ENCODE peak calls at places on chromosomes 16 and 17, in six cellular contexts. P is IMR-90, M is mesendoderm, R is trophoblast cell, D is mesenchymal stem cell, S is H1. H is an unnamed sample.

GRCh38 chr17:74776044-74776962 is at the start of gene NAT9:
- DNase-seq in P (peak), M (peak), S (peak), R (peak), D (peak), H (peak)

GRCh38 chr16:8866884-8867482 is 1.8 kb downstream of the CARHSP1 start:
- DNase-seq in S (no peak), R (no peak), P (no peak), D (peak), M (no peak), H (no peak)

GRCh38 chr16:80671281-80671849 is 130.6 kb downstream of the DYNLRB2 start:
- DNase-seq in P (no peak), M (no peak), R (no peak), D (no peak), S (no peak), H (no peak)

GRCh38 chr17:78817123-78817522 is 23.5 kb downstream of the USP36 start:
- DNase-seq in D (no peak), S (no peak), R (no peak), M (no peak), P (no peak), H (no peak)

GRCh38 chr17:40345161-40346034 is 19.1 kb downstream of the GJD3 start:
- DNase-seq in S (no peak), P (peak), D (peak), R (peak), M (peak), H (peak)

GRCh38 chr16:1826691-1827573 is at the start of the genes FAHD1 and HAGH:
- DNase-seq in P (peak), S (peak), R (peak), M (peak), D (peak), H (peak)

GRCh38 chr16:1610071-1610840 is 1.6 kb downstream of the IFT140 start:
- DNase-seq in M (peak), P (peak), S (peak), D (peak), R (peak), H (peak)

GRCh38 chr16:1493746-1494094 is 560 bp downstream of the TELO2 start:
- DNase-seq in R (peak), P (no peak), M (peak), S (no peak), D (peak), H (no peak)

GRCh38 chr17:1590031-1590746 is 27.6 kb upstream of the PITPNA start:
- DNase-seq in S (no peak), R (peak), M (peak), P (peak), D (peak), H (no peak)

GRCh38 chr17:68775338-68775737 is 174.2 kb upstream of the FAM20A start:
- DNase-seq in R (no peak), S (no peak), D (peak), P (no peak), M (no peak), H (no peak)

GRCh38 chr17:17098426-17099035 is 56.3 kb downstream of the MPRIP start:
- DNase-seq in D (peak), S (no peak), R (no peak), M (no peak), P (peak), H (no peak)

GRCh38 chr17:29140631-29141483 is 39.3 kb downstream of the MYO18A start:
- DNase-seq in D (peak), R (no peak), P (peak), M (no peak), S (no peak), H (no peak)

GRCh38 chr16:48384305-48384981 is 770 bp downstream of the SIAH1 start:
- DNase-seq in D (peak), S (no peak), P (peak), R (peak), M (peak), H (peak)

GRCh38 chr16:79360267-79360666 is 240.3 kb downstream of the MAF start:
- DNase-seq in S (no peak), M (no peak), P (no peak), R (peak), D (no peak), H (no peak)

GRCh38 chr17:68462381-68463210 is 5.3 kb upstream of the WIPI1 start:
- DNase-seq in D (peak), M (peak), R (peak), S (peak), P (peak), H (peak)

GRCh38 chr16:57517397-57518367 is 18.7 kb downstream of the CCDC102A start:
- DNase-seq in P (no peak), M (no peak), D (no peak), S (no peak), R (no peak), H (no peak)

GRCh38 chr17:82973456-82974135 is 105.8 kb upstream of the METRNL start:
- DNase-seq in S (no peak), M (no peak), P (no peak), R (no peak), D (no peak), H (no peak)

GRCh38 chr17:28147026-28147425 is 104.5 kb downstream of the NLK start:
- DNase-seq in M (no peak), P (peak), S (no peak), R (no peak), D (no peak), H (no peak)

GRCh38 chr17:46811978-46812583 is 6.4 kb downstream of the WNT3 start:
- DNase-seq in R (no peak), P (peak), S (no peak), M (peak), D (peak), H (no peak)

GRCh38 chr17:15951368-15952047 is 6.6 kb downstream of the ADORA2B start:
- DNase-seq in P (no peak), S (no peak), R (no peak), D (no peak), M (no peak), H (no peak)
- H3K4me3 ChIP-seq in P (no peak), S (no peak), R (no peak), D (no peak), M (no peak), H (no peak)

GRCh38 chr17:2713881-2714280 is 2.3 kb upstream of the CLUH start:
- DNase-seq in S (no peak), M (no peak), R (no peak), D (no peak), P (no peak), H (no peak)

GRCh38 chr17:2710075-2710803 is 1.3 kb downstream of the CLUH start:
- DNase-seq in P (no peak), D (peak), S (no peak), R (no peak), M (no peak), H (no peak)

GRCh38 chr17:2711608-2712299 is at the start of gene CLUH:
- DNase-seq in P (peak), D (peak), R (peak), M (peak), S (no peak), H (peak)

GRCh38 chr17:2710804-2711607 is 558 bp downstream of the CLUH start:
- DNase-seq in M (peak), D (peak), R (peak), S (no peak), P (no peak), H (no peak)

DNA sequence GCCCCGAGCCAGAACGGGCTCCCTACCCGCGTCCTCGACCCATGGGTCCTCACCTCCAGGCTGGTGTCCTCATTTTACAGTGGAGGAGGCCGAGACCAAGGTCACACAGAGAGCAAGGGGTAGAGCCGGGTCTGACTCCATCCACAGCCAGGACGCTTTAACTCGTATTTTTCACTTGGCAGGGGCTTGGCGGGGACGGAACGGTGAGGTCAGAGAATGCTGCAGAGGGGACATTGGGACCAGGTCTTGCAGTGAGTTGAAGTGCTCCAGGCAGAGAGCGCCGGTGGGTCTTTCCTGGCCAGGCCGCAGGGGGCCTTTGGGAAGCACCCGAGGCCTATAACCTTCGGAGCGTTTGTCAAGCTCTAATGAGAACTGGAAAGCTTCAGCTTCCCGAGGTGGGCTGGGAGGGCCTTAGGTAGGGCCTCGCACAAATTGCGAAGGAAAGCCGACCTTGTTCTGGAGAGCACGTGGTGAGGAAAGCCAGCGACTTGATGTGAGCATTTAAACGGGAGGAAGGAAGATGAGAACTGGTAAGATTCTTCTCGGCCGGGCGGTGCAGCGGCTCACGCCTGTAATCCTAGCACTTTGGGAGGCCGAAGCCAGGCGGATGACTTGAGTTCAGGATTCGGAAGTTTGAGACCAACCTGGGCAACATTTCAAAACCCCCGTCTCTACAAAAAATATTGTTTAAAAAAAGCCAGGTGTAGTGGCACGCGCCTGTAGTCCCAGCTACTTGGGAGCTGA is 908 bp upstream of the CLUH start:
- DNase-seq in P (no peak), S (no peak), R (no peak), M (no peak), D (no peak), H (no peak)
- H3K4me2 ChIP-seq in P (peak), S (peak), R (peak), M (peak), D (no peak), H (peak)

GRCh38 chr16:3098459-3099394 is at the start of gene ZSCAN10:
- DNase-seq in M (peak), D (no peak), R (no peak), P (no peak), S (peak), H (no peak)
- H2BK120ac ChIP-seq in M (peak), D (no peak), R (no peak), P (no peak), S (peak), H (peak)

GRCh38 chr16:67228034-67228785 is 1.3 kb downstream of the TMEM208 start:
- DNase-seq in S (no peak), M (no peak), R (no peak), D (no peak), P (no peak), H (no peak)
- H3K4me3 ChIP-seq in S (peak), M (no peak), R (no peak), D (peak), P (peak), H (peak)

GRCh38 chr16:19521471-19522368 is at the start of gene GDE1:
- DNase-seq in M (peak), P (peak), D (peak), S (peak), R (peak), H (peak)

GRCh38 chr16:19523559-19524355 is at the start of gene CCP110:
- DNase-seq in D (peak), S (peak), P (peak), R (peak), M (peak), H (peak)

GRCh38 chr16:19524356-19524865 is 669 bp downstream of the CCP110 start:
- DNase-seq in R (no peak), S (no peak), P (no peak), D (peak), M (no peak), H (peak)

GRCh38 chr16:19522369-19523159 is 666 bp upstream of the GDE1 start:
- DNase-seq in R (no peak), M (no peak), P (no peak), D (no peak), S (no peak), H (peak)

GRCh38 chr16:19523184-19523558 is 571 bp upstream of the CCP110 start:
- DNase-seq in D (no peak), S (no peak), M (peak), P (no peak), R (peak), H (no peak)
- H3K4me2 ChIP-seq in D (no peak), S (no peak), M (no peak), P (no peak), R (no peak), H (no peak)

GRCh38 chr17:61422116-61422799 is 22.6 kb downstream of the TBX2 start:
- DNase-seq in R (no peak), S (no peak), D (no peak), P (no peak), M (no peak), H (no peak)
- H2BK120ac ChIP-seq in R (no peak), S (no peak), D (no peak), P (no peak), M (no peak), H (no peak)

H was measured in neuronal stem cell.